ENCODE peak calls at places on chromosomes 4 and X, in ten cellular contexts. B is endothelial cell of umbilical vein, N is A549, Y is adrenal gland, G is IMR-90, P is stomach, W is heart left ventricle, X is tibial nerve, V is testis, L is suprapubic skin. S is an unnamed sample.

GRCh38 chrX:138191998-138192397 is 519.5 kb downstream of the FGF13 start:
- DNase-seq in B (no peak), N (no peak), Y (peak; percentile 20), G (peak; percentile 19), P (no peak), W (peak; percentile 21), X (peak; percentile 5), V (peak; percentile 45), L (no peak), S (peak; percentile 3)

GRCh38 chr4:128220286-128221235 is 67.1 kb downstream of the PGRMC2 start:
- DNase-seq in B (peak; percentile 70), N (peak; percentile 18), Y (no peak), G (peak; percentile 75), P (no peak), W (no peak), X (no peak), V (no peak), L (no peak), S (no peak)

GRCh38 chr4:24330198-24330972 is 254.0 kb downstream of the DHX15 start:
- DNase-seq in B (no peak), N (no peak), Y (no peak), G (no peak), P (no peak), W (no peak), X (peak; percentile 56), V (no peak), L (no peak), S (no peak)

GRCh38 chr4:169404959-169405358 is 134.2 kb upstream of the SH3RF1 start:
- DNase-seq in B (peak; percentile 87), N (no peak), Y (no peak), G (peak; percentile 26), P (no peak), W (no peak), X (no peak), V (no peak), L (no peak), S (no peak)

GRCh38 chr4:16897991-16898827 is at the start of gene LDB2:
- DNase-seq in B (peak; percentile 88), N (no peak), Y (peak; percentile 49), G (peak; percentile 88), P (peak; percentile 45), W (peak; percentile 85), X (peak; percentile 72), V (peak; percentile 76), L (peak; percentile 83), S (no peak)

GRCh38 chrX:40005290-40006011 is 92.3 kb downstream of the BCOR start:
- DNase-seq in B (no peak), N (no peak), Y (no peak), G (no peak), P (no peak), W (no peak), X (no peak), V (no peak), L (no peak), S (no peak)

GRCh38 chr4:14465057-14465456 is 537.2 kb upstream of the CPEB2 start:
- DNase-seq in B (no peak), N (no peak), Y (no peak), G (no peak), P (no peak), W (no peak), X (no peak), V (no peak), L (no peak), S (no peak)

GRCh38 chrX:96568088-96568487 is 116.6 kb upstream of the DIAPH2 start:
- DNase-seq in B (no peak), N (no peak), Y (no peak), G (no peak), P (no peak), W (no peak), X (no peak), V (no peak), L (no peak), S (no peak)

GRCh38 chrX:39018526-39018925 is 217.3 kb downstream of the MID1IP1 start:
- DNase-seq in B (no peak), N (no peak), Y (no peak), G (no peak), P (no peak), W (no peak), X (no peak), V (no peak), L (no peak), S (no peak)

GRCh38 chr4:173334085-173334890 is at the start of gene HMGB2:
- DNase-seq in B (peak; percentile 100), N (peak; percentile 93), Y (peak; percentile 100), G (peak; percentile 100), P (peak; percentile 100), W (peak; percentile 100), X (peak; percentile 100), V (peak; percentile 100), L (peak; percentile 100), S (peak; percentile 100)

GRCh38 chr4:173337463-173337862 is 3.3 kb upstream of the HMGB2 start:
- DNase-seq in B (no peak), N (no peak), Y (no peak), G (peak; percentile 23), P (no peak), W (no peak), X (no peak), V (no peak), L (no peak), S (no peak)

GRCh38 chr4:173332963-173333657 is 1.0 kb downstream of the HMGB2 start:
- DNase-seq in B (peak; percentile 45), N (no peak), Y (peak; percentile 37), G (peak; percentile 1), P (no peak), W (no peak), X (no peak), V (no peak), L (no peak), S (no peak)

GRCh38 chr4:173333658-173334084 is 487 bp downstream of the HMGB2 start:
- DNase-seq in B (no peak), N (peak; percentile 2), Y (peak; percentile 58), G (peak; percentile 19), P (peak; percentile 55), W (peak; percentile 78), X (peak; percentile 22), V (peak; percentile 67), L (peak; percentile 84), S (peak; percentile 67)

DNA sequence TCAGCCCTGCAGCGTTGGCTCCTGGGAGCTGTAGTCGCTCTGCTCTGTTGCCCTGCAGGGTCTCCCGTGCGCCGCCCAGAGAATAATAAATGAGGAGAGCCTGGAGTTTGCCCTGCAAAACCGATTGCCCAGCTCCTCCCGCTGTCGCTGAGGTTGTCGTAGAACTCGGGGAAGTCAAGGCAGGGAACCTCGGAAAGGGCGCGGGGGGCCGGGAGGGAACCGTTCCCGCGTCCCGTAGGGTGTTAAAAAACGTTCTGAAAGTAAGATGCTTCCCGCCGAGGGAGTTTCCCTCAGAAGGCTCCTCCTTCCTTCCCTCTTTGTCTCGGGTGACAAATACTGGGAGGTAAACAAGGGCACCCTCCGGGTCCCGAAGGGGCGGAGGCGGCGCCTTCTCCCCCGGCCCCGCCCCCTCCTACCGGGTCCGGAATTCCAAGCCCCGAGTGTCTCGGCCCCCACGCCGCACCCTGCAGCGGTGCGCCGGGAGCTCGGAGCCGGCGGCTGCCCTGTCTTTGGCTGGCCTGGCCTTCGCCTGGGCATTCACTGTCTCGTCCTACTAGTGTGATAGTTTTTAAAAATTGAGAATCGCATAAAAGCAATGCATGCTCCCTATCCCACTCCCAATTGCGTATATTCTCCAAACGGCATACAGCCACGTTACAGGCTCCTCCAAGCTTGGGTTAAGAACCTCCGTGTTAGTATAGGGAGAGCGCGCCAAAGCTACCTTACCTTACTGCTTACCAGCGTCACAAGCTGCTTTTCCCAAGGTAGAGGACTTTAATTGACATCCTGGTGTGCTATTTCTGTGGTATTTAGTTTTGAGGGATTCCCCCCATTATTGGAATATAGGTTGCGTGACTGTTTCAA is 965 bp upstream of the HMGB2 start:
- DNase-seq in B (peak; percentile 72), N (peak; percentile 87), Y (peak; percentile 62), G (peak; percentile 70), P (peak; percentile 53), W (peak; percentile 75), X (no peak), V (peak; percentile 65), L (no peak), S (peak; percentile 60)
- TF ChIP-seq POLR2A in B (peak; percentile 89), N (peak; percentile 51), Y (no peak), G (peak; percentile 42), P (no peak), W (no peak), X (peak; percentile 21), V (no peak), L (no peak), S (no peak)

DNA sequence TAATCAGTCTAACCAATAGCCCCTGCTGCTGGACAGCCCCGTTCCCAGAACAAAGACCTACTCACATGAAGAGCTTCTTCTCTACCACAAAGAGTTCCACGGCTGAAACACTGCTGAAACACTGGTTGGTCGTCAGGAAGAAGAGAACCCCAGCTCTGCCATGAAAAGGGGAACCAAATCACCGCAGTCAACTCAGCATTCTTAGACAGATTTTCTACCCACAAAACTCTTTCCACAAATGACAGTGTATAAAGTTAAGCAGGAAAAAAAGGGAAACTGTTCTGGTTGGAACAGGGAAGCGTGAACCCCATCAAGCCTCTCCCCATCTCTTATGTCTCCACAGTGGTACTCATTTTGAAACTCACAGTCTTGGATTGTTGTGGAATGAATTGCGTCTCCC is 57.3 kb downstream of the ABCG2 start:
- DNase-seq in B (no peak), N (no peak), Y (peak; percentile 22), G (no peak), P (no peak), W (peak; percentile 29), X (no peak), V (no peak), L (no peak), S (no peak)
- H3K4me1 ChIP-seq in B (peaks cover 19% of the 10 kb centered on the region), N (peaks cover 23% of the 10 kb centered on the region), Y (no peaks in the 10 kb centered on the region), G (peaks cover 3% of the 10 kb centered on the region), P (no peaks in the 10 kb centered on the region), W (no peaks in the 10 kb centered on the region), X (no peaks in the 10 kb centered on the region), V (no peaks in the 10 kb centered on the region), L (no peaks in the 10 kb centered on the region), S (no peaks in the 10 kb centered on the region)

DNA sequence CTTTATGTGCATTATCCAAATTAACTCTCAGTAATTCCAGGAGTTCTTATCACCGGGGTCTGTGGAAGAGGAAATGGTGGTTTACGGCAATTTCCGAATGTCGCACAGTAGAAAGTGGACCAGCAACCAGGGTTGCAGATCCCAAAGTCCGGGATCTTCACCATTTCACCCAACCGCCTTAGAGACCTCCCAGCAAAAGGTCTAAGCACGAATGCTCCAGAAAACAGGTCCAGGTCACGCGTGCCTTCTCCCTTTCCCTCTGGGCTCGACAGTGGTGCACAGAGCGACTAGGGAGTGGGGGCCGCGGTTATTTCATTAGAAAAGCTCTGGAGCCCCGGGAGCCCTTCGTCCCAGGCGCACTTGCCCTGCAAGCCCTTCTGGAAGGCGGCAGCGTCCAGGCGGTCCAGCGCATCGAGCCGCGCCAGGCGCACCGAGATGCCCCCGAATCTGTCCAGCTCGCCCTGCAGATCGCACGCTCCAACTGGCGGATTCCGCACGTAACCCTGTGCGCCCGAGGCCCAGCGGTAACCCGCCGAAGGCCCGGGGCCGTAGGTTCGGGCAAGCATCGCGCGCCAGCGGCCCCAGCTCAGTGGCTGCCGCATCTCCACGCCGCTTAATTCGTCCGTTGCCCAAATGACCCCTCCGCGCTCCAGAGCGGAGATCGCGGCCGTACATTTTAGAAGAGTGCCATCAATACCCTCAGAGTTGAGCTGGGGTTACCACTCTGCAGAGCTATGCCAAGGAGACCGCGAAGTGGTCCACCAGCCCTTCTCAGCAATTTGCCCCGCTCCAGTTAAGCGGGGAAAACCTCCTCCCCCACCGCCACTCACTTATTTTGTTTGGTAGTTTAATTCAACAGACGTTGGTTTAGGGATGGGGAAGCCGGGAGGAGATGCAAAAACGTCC is at the start of gene NUDT6:
- DNase-seq in B (peak; percentile 70), N (peak; percentile 66), Y (peak; percentile 64), G (peak; percentile 69), P (peak; percentile 57), W (peak; percentile 70), X (peak; percentile 58), V (peak; percentile 87), L (peak; percentile 82), S (peak; percentile 31)
- TF ChIP-seq POLR2A in B (peak; percentile 76), N (peak; percentile 29), Y (no peak), G (no peak), P (no peak), W (no peak), X (no peak), V (no peak), L (no peak), S (no peak)

GRCh38 chrX:123884809-123885408 is 25.1 kb downstream of the XIAP start:
- DNase-seq in B (peak; percentile 52), N (peak; percentile 36), Y (peak; percentile 38), G (peak; percentile 52), P (no peak), W (no peak), X (peak; percentile 50), V (peak; percentile 23), L (no peak), S (peak; percentile 12)
- H3K4me1 ChIP-seq in B (no peaks in the 10 kb centered on the region), N (peaks cover 13% of the 10 kb centered on the region), Y (no peaks in the 10 kb centered on the region), G (no peaks in the 10 kb centered on the region), P (no peaks in the 10 kb centered on the region), W (no peaks in the 10 kb centered on the region), X (no peaks in the 10 kb centered on the region), V (no peaks in the 10 kb centered on the region), L (no peaks in the 10 kb centered on the region), S (no peaks in the 10 kb centered on the region)

S was measured in prostate gland.